ENCODE peak calls at places on chromosome 20, in five cellular contexts. One of them, this sample, is unnamed.

GRCh38 chr20:63972312-63973159 is 2.8 kb upstream of the ZNF512B start:
- DNase-seq in cardiac fibroblast: no peak
- DNase-seq in AG04450: no peak
- DNase-seq in uterus: no peak
- DNase-seq in left lung: peak
- DNase-seq in this sample: no peak

GRCh38 chr20:6079011-6079410 is 25.2 kb upstream of the LRRN4 start:
- DNase-seq in uterus: no peak
- DNase-seq in AG04450: no peak
- DNase-seq in left lung: no peak
- DNase-seq in cardiac fibroblast: no peak
- DNase-seq in this sample: no peak

GRCh38 chr20:46363874-46364669 is 42.3 kb downstream of the ELMO2 start:
- DNase-seq in cardiac fibroblast: peak
- DNase-seq in left lung: peak
- DNase-seq in uterus: peak
- DNase-seq in AG04450: peak
- DNase-seq in this sample: peak

GRCh38 chr20:23613676-23614075 is 8.0 kb upstream of the CST9 start:
- DNase-seq in AG04450: no peak
- DNase-seq in left lung: no peak
- DNase-seq in cardiac fibroblast: peak
- DNase-seq in uterus: peak
- DNase-seq in this sample: no peak

GRCh38 chr20:10511507-10512231 is 76.6 kb downstream of the SLX4IP start:
- DNase-seq in AG04450: peak
- DNase-seq in uterus: peak
- DNase-seq in left lung: peak
- DNase-seq in cardiac fibroblast: peak
- DNase-seq in this sample: peak

GRCh38 chr20:50921055-50921454 is 10.2 kb downstream of the ADNP start:
- DNase-seq in left lung: no peak
- DNase-seq in uterus: no peak
- DNase-seq in AG04450: no peak
- DNase-seq in cardiac fibroblast: peak
- DNase-seq in this sample: no peak

GRCh38 chr20:50187403-50188051 is 3.1 kb upstream of the CEBPB start:
- DNase-seq in cardiac fibroblast: peak
- DNase-seq in AG04450: no peak
- DNase-seq in uterus: peak
- DNase-seq in left lung: peak
- DNase-seq in this sample: no peak

GRCh38 chr20:41342474-41343464 is 2.1 kb downstream of the LPIN3 start:
- DNase-seq in left lung: no peak
- DNase-seq in AG04450: no peak
- DNase-seq in uterus: no peak
- DNase-seq in cardiac fibroblast: no peak
- DNase-seq in this sample: no peak

GRCh38 chr20:15582146-15582776 is 991.0 kb downstream of the KIF16B start:
- DNase-seq in uterus: no peak
- DNase-seq in left lung: no peak
- DNase-seq in cardiac fibroblast: no peak
- DNase-seq in AG04450: peak
- DNase-seq in this sample: no peak

GRCh38 chr20:50992733-50993457 is 30.0 kb downstream of the KCNG1 start:
- DNase-seq in uterus: no peak
- DNase-seq in cardiac fibroblast: peak
- DNase-seq in left lung: no peak
- DNase-seq in AG04450: no peak
- DNase-seq in this sample: no peak

GRCh38 chr20:33181482-33182093 is 13.6 kb downstream of the BPIFA2 start:
- DNase-seq in uterus: no peak
- DNase-seq in left lung: no peak
- DNase-seq in AG04450: no peak
- DNase-seq in cardiac fibroblast: no peak
- DNase-seq in this sample: no peak

GRCh38 chr20:21521596-21522478 is 8.0 kb upstream of the NKX2-2 start:
- DNase-seq in AG04450: no peak
- DNase-seq in cardiac fibroblast: no peak
- DNase-seq in uterus: no peak
- DNase-seq in left lung: peak
- DNase-seq in this sample: no peak
- H3K4me3 ChIP-seq in AG04450: no peak
- H3K4me3 ChIP-seq in cardiac fibroblast: no peak
- H3K4me3 ChIP-seq in uterus: no peak
- H3K4me3 ChIP-seq in left lung: no peak
- H3K4me3 ChIP-seq in this sample: no peak

GRCh38 chr20:37903317-37904007 is 535 bp downstream of the VSTM2L start:
- DNase-seq in uterus: no peak
- DNase-seq in left lung: peak
- DNase-seq in AG04450: no peak
- DNase-seq in cardiac fibroblast: no peak
- DNase-seq in this sample: no peak
- H3K4me3 ChIP-seq in uterus: no peak
- H3K4me3 ChIP-seq in left lung: peak
- H3K4me3 ChIP-seq in AG04450: peak
- H3K4me3 ChIP-seq in cardiac fibroblast: peak
- H3K4me3 ChIP-seq in this sample: peak

DNA sequence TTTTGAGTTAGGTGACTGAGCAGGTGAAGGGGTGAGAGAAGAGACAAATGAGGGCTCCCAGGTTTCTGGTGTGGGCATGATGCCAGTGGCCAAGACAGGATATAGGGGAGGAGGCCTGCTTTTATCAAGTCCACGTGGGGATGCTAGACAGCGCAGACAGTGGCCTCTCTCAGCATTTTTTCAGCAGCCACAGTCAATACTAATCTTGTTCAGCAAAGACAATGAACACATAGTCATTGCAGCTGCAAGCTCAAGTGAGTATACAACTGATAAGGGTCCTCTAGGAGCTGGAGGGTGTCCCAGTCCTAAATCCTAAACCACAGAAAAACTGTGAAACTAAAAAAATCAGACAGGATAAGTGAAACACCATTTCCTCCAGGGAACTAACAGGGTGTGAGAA is 48.6 kb downstream of the UQCC1 start:
- DNase-seq in uterus: no peak
- DNase-seq in AG04450: no peak
- DNase-seq in left lung: no peak
- DNase-seq in cardiac fibroblast: peak
- DNase-seq in this sample: no peak
- H3K4me3 ChIP-seq in uterus: no peak
- H3K4me3 ChIP-seq in AG04450: no peak
- H3K4me3 ChIP-seq in left lung: no peak
- H3K4me3 ChIP-seq in cardiac fibroblast: no peak
- H3K4me3 ChIP-seq in this sample: no peak

GRCh38 chr20:19976595-19977372 is 40.4 kb upstream of the NAA20 start:
- DNase-seq in AG04450: no peak
- DNase-seq in cardiac fibroblast: peak
- DNase-seq in left lung: peak
- DNase-seq in uterus: peak
- DNase-seq in this sample: peak

GRCh38 chr20:19974621-19975435 is 42.3 kb upstream of the NAA20 start:
- DNase-seq in left lung: peak
- DNase-seq in uterus: peak
- DNase-seq in AG04450: peak
- DNase-seq in cardiac fibroblast: peak
- DNase-seq in this sample: peak

GRCh38 chr20:19975436-19975799 is 41.7 kb upstream of the NAA20 start:
- DNase-seq in uterus: no peak
- DNase-seq in AG04450: no peak
- DNase-seq in cardiac fibroblast: peak
- DNase-seq in left lung: peak
- DNase-seq in this sample: no peak

GRCh38 chr20:19977373-19977770 is 39.8 kb upstream of the NAA20 start:
- DNase-seq in cardiac fibroblast: no peak
- DNase-seq in uterus: no peak
- DNase-seq in left lung: no peak
- DNase-seq in AG04450: no peak
- DNase-seq in this sample: no peak

DNA sequence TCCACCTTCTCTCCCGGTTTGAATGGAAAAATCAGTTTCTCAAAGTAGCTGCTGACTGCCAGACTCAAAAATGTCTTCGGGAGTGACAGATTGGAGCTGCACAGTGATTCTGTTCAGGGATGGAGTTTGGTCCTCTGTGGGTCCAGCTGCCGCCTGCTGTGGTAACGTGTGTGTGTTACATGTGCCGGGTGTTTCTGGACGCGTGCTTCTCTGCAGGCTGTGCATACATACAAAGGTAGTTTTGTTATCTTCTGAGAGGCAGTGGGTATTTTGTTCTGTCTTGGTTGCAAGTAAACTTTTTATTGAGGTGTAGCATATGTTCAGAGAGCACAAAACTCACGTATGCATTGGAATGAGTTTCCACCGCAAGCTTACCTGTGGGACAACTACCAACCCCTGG is 41.3 kb upstream of the NAA20 start:
- DNase-seq in cardiac fibroblast: peak
- DNase-seq in uterus: no peak
- DNase-seq in left lung: no peak
- DNase-seq in AG04450: no peak
- DNase-seq in this sample: no peak
- H3K4me3 ChIP-seq in cardiac fibroblast: peak
- H3K4me3 ChIP-seq in uterus: peak
- H3K4me3 ChIP-seq in left lung: peak
- H3K4me3 ChIP-seq in AG04450: peak
- H3K4me3 ChIP-seq in this sample: peak

DNA sequence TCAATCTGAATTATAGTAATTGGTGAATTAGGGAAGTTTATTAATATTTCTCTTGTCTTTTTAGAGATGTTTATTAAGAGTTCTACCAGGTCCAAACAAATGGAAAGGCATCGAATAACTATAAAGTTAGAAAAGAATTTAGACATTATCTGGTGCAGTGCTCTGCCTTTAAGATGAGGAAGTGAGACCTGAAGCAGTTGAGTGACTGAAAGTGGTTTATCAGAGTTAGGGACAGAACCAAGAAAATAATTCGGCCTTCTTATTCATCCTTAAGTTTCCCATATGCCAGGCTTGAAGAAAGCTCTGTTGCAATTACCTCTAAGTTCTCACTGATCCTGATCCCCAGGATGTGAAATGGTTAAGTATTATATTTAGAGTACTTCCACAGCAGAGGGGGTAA is 94.2 kb upstream of the FLRT3 start:
- DNase-seq in cardiac fibroblast: no peak
- DNase-seq in uterus: no peak
- DNase-seq in AG04450: no peak
- DNase-seq in left lung: no peak
- DNase-seq in this sample: no peak
- H3K4me3 ChIP-seq in cardiac fibroblast: no peak
- H3K4me3 ChIP-seq in uterus: no peak
- H3K4me3 ChIP-seq in AG04450: no peak
- H3K4me3 ChIP-seq in left lung: no peak
- H3K4me3 ChIP-seq in this sample: no peak

GRCh38 chr20:36065427-36065998 is 89.0 kb upstream of the EPB41L1 start:
- DNase-seq in uterus: no peak
- DNase-seq in cardiac fibroblast: no peak
- DNase-seq in left lung: no peak
- DNase-seq in AG04450: no peak
- DNase-seq in this sample: no peak

GRCh38 chr20:36066777-36067176 is 87.8 kb upstream of the EPB41L1 start:
- DNase-seq in AG04450: no peak
- DNase-seq in uterus: no peak
- DNase-seq in cardiac fibroblast: no peak
- DNase-seq in left lung: no peak
- DNase-seq in this sample: no peak

GRCh38 chr20:36063916-36064660 is 90.5 kb upstream of the EPB41L1 start:
- DNase-seq in uterus: no peak
- DNase-seq in cardiac fibroblast: no peak
- DNase-seq in AG04450: no peak
- DNase-seq in left lung: no peak
- DNase-seq in this sample: no peak

GRCh38 chr20:36062799-36063198 is 91.7 kb upstream of the EPB41L1 start:
- DNase-seq in left lung: no peak
- DNase-seq in cardiac fibroblast: no peak
- DNase-seq in AG04450: no peak
- DNase-seq in uterus: no peak
- DNase-seq in this sample: no peak

DNA sequence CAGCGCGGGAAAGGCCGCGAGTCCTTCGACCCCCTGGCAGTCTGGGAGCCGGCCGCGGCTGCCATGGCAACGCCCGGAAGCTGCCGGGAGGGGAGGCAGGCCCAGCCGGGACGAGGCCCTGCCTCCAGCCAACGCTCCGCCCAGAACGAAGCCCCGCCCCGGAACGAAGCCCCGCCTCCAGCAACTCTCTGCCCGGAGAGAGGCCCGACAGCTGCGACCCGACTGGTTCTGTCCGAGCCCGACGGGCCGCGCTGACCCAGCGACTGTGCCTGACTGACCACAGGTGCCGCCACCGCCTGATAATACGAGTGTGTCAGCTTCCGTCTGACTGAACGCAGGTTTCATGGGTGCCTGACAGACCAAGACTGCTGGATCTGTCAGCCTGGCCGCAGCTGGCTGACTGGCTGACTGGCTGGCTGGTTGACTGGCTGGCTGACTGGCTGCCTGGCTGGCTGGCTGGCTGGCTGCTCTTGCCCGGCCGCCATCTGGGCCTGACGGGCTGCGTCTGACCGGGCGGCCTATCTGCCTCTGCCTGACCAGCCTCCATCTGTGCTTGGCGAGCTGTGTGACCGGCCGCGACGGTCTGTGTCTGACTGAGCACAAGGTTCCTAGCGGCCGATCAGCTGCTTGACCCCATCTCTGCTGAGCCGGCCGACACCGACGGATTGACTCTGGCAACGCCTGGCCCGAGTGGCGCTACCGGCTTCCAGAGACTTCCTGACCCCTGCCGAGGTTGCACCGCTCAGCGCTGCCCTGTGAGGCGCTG is 89.7 kb upstream of the EPB41L1 start:
- DNase-seq in uterus: peak
- DNase-seq in AG04450: peak
- DNase-seq in left lung: peak
- DNase-seq in cardiac fibroblast: peak
- DNase-seq in this sample: peak
- H3K4me3 ChIP-seq in uterus: peak
- H3K4me3 ChIP-seq in AG04450: peak
- H3K4me3 ChIP-seq in left lung: peak
- H3K4me3 ChIP-seq in cardiac fibroblast: peak
- H3K4me3 ChIP-seq in this sample: peak

GRCh38 chr20:37251836-37252477 is 9.7 kb downstream of the GHRH start:
- DNase-seq in AG04450: no peak
- DNase-seq in left lung: no peak
- DNase-seq in uterus: no peak
- DNase-seq in cardiac fibroblast: no peak
- DNase-seq in this sample: no peak

GRCh38 chr20:37253087-37253486 is 8.5 kb downstream of the GHRH start:
- DNase-seq in cardiac fibroblast: no peak
- DNase-seq in AG04450: no peak
- DNase-seq in uterus: no peak
- DNase-seq in left lung: no peak
- DNase-seq in this sample: no peak

GRCh38 chr20:37256286-37256685 is 5.3 kb downstream of the GHRH start:
- DNase-seq in cardiac fibroblast: no peak
- DNase-seq in uterus: no peak
- DNase-seq in AG04450: no peak
- DNase-seq in left lung: no peak
- DNase-seq in this sample: no peak

GRCh38 chr20:37257530-37257929 is 4.1 kb downstream of the GHRH start:
- DNase-seq in uterus: no peak
- DNase-seq in left lung: no peak
- DNase-seq in cardiac fibroblast: no peak
- DNase-seq in AG04450: no peak
- DNase-seq in this sample: no peak

GRCh38 chr20:37254114-37254878 is 7.3 kb downstream of the GHRH start:
- DNase-seq in left lung: no peak
- DNase-seq in uterus: no peak
- DNase-seq in cardiac fibroblast: no peak
- DNase-seq in AG04450: no peak
- DNase-seq in this sample: no peak
- H3K4me3 ChIP-seq in left lung: no peak
- H3K4me3 ChIP-seq in uterus: no peak
- H3K4me3 ChIP-seq in cardiac fibroblast: no peak
- H3K4me3 ChIP-seq in AG04450: no peak
- H3K4me3 ChIP-seq in this sample: no peak